ENCODE peak calls at places on chromosomes 12 and 14, in five cellular contexts. One of them, this sample, is unnamed.

GRCh38 chr12:121673013-121673441 is 3.6 kb upstream of the MORN3 start:
- DNase-seq in IMR-90: no peak
- DNase-seq in keratinocyte: no peak
- DNase-seq in mammary epithelial cell: no peak
- DNase-seq in OCI-LY7: no peak
- DNase-seq in this sample: no peak

GRCh38 chr12:65642006-65642695 is 182.1 kb upstream of the HMGA2 start:
- DNase-seq in IMR-90: no peak
- DNase-seq in keratinocyte: no peak
- DNase-seq in mammary epithelial cell: peak; percentile 35
- DNase-seq in OCI-LY7: no peak
- DNase-seq in this sample: no peak

GRCh38 chr14:79580908-79581307 is 630.4 kb downstream of the DIO2 start:
- DNase-seq in IMR-90: no peak
- DNase-seq in keratinocyte: no peak
- DNase-seq in mammary epithelial cell: no peak
- DNase-seq in OCI-LY7: no peak
- DNase-seq in this sample: no peak

GRCh38 chr14:69710378-69710777 is 56.6 kb upstream of the SRSF5 start:
- DNase-seq in IMR-90: no peak
- DNase-seq in keratinocyte: no peak
- DNase-seq in mammary epithelial cell: no peak
- DNase-seq in OCI-LY7: no peak
- DNase-seq in this sample: no peak

GRCh38 chr14:95774265-95775160 is 60.6 kb upstream of the TCL1A start:
- DNase-seq in IMR-90: peak; percentile 44
- DNase-seq in keratinocyte: peak; percentile 9
- DNase-seq in mammary epithelial cell: peak; percentile 23
- DNase-seq in OCI-LY7: peak; percentile 86
- DNase-seq in this sample: peak; percentile 61

GRCh38 chr12:50542448-50542847 is 37.7 kb downstream of the DIP2B start:
- DNase-seq in IMR-90: peak; percentile 53
- DNase-seq in keratinocyte: peak; percentile 91
- DNase-seq in mammary epithelial cell: peak; percentile 99
- DNase-seq in OCI-LY7: no peak
- DNase-seq in this sample: no peak

GRCh38 chr12:127903146-127903545 is 363.8 kb upstream of the TMEM132C start:
- DNase-seq in IMR-90: no peak
- DNase-seq in keratinocyte: no peak
- DNase-seq in mammary epithelial cell: no peak
- DNase-seq in OCI-LY7: no peak
- DNase-seq in this sample: no peak

GRCh38 chr12:120563495-120563894 is 17.7 kb downstream of the POP5 start:
- DNase-seq in IMR-90: no peak
- DNase-seq in keratinocyte: no peak
- DNase-seq in mammary epithelial cell: no peak
- DNase-seq in OCI-LY7: no peak
- DNase-seq in this sample: no peak

GRCh38 chr12:108430245-108430644 is 84.8 kb upstream of the FICD start:
- DNase-seq in IMR-90: peak; percentile 8
- DNase-seq in keratinocyte: no peak
- DNase-seq in mammary epithelial cell: no peak
- DNase-seq in OCI-LY7: no peak
- DNase-seq in this sample: no peak

GRCh38 chr12:40105265-40105514 is 691 bp downstream of the SLC2A13 start:
- DNase-seq in IMR-90: no peak
- DNase-seq in keratinocyte: no peak
- DNase-seq in mammary epithelial cell: no peak
- DNase-seq in OCI-LY7: no peak
- DNase-seq in this sample: no peak

GRCh38 chr12:54378791-54379400 is 5.6 kb downstream of the ZNF385A start:
- DNase-seq in IMR-90: no peak
- DNase-seq in keratinocyte: no peak
- DNase-seq in mammary epithelial cell: no peak
- DNase-seq in OCI-LY7: peak; percentile 33
- DNase-seq in this sample: peak; percentile 43

GRCh38 chr12:130838284-130838950 is 633 bp downstream of the STX2 start:
- DNase-seq in IMR-90: no peak
- DNase-seq in keratinocyte: no peak
- DNase-seq in mammary epithelial cell: peak; percentile 39
- DNase-seq in OCI-LY7: peak; percentile 29
- DNase-seq in this sample: peak; percentile 43

GRCh38 chr12:109573029-109573913 is at the start of the genes MMAB and MVK:
- DNase-seq in IMR-90: peak; percentile 99
- DNase-seq in keratinocyte: peak; percentile 98
- DNase-seq in mammary epithelial cell: peak; percentile 100
- DNase-seq in OCI-LY7: peak; percentile 99
- DNase-seq in this sample: peak; percentile 99

GRCh38 chr14:98926151-98926550 is 345.8 kb downstream of the BCL11B start:
- DNase-seq in IMR-90: no peak
- DNase-seq in keratinocyte: no peak
- DNase-seq in mammary epithelial cell: no peak
- DNase-seq in OCI-LY7: peak; percentile 27
- DNase-seq in this sample: peak; percentile 26

GRCh38 chr14:71714225-71714624 is 218.0 kb upstream of the RGS6 start:
- DNase-seq in IMR-90: peak; percentile 90
- DNase-seq in keratinocyte: no peak
- DNase-seq in mammary epithelial cell: peak; percentile 45
- DNase-seq in OCI-LY7: no peak
- DNase-seq in this sample: no peak

GRCh38 chr14:22448905-22449611 is 140.0 kb downstream of the DAD1 start:
- DNase-seq in IMR-90: peak; percentile 26
- DNase-seq in keratinocyte: no peak
- DNase-seq in mammary epithelial cell: peak; percentile 21
- DNase-seq in OCI-LY7: peak; percentile 73
- DNase-seq in this sample: no peak

GRCh38 chr14:51554339-51554920 is 97.3 kb upstream of the FRMD6 start:
- DNase-seq in IMR-90: peak; percentile 96
- DNase-seq in keratinocyte: no peak
- DNase-seq in mammary epithelial cell: peak; percentile 35
- DNase-seq in OCI-LY7: no peak
- DNase-seq in this sample: no peak

GRCh38 chr12:12845794-12846243 is 32.7 kb downstream of the DDX47 start:
- DNase-seq in IMR-90: no peak
- DNase-seq in keratinocyte: no peak
- DNase-seq in mammary epithelial cell: no peak
- DNase-seq in OCI-LY7: no peak
- DNase-seq in this sample: no peak

GRCh38 chr12:28247806-28248205 is 57.5 kb downstream of the CCDC91 start:
- DNase-seq in IMR-90: no peak
- DNase-seq in keratinocyte: no peak
- DNase-seq in mammary epithelial cell: no peak
- DNase-seq in OCI-LY7: no peak
- DNase-seq in this sample: no peak

GRCh38 chr14:39015360-39015961 is 87.6 kb downstream of the SEC23A start:
- DNase-seq in IMR-90: peak; percentile 59
- DNase-seq in keratinocyte: no peak
- DNase-seq in mammary epithelial cell: peak; percentile 11
- DNase-seq in OCI-LY7: peak; percentile 54
- DNase-seq in this sample: peak; percentile 26

GRCh38 chr14:104101086-104101621 is 15.7 kb downstream of the ASPG start:
- DNase-seq in IMR-90: no peak
- DNase-seq in keratinocyte: no peak
- DNase-seq in mammary epithelial cell: no peak
- DNase-seq in OCI-LY7: no peak
- DNase-seq in this sample: no peak

GRCh38 chr12:116937640-116938039 is 26.9 kb downstream of the FBXW8 start:
- DNase-seq in IMR-90: no peak
- DNase-seq in keratinocyte: no peak
- DNase-seq in mammary epithelial cell: no peak
- DNase-seq in OCI-LY7: no peak
- DNase-seq in this sample: no peak

GRCh38 chr12:85448548-85449139 is 168.6 kb downstream of the ALX1 start:
- DNase-seq in IMR-90: peak; percentile 9
- DNase-seq in keratinocyte: no peak
- DNase-seq in mammary epithelial cell: no peak
- DNase-seq in OCI-LY7: peak; percentile 33
- DNase-seq in this sample: no peak

GRCh38 chr12:105705765-105706164 is 375.3 kb downstream of the C12orf75 start:
- DNase-seq in IMR-90: peak; percentile 67
- DNase-seq in keratinocyte: no peak
- DNase-seq in mammary epithelial cell: peak; percentile 30
- DNase-seq in OCI-LY7: peak; percentile 29
- DNase-seq in this sample: peak; percentile 14

GRCh38 chr14:100898935-100899840 is 4.3 kb downstream of the RTL1 start:
- DNase-seq in IMR-90: no peak
- DNase-seq in keratinocyte: no peak
- DNase-seq in mammary epithelial cell: no peak
- DNase-seq in OCI-LY7: no peak
- DNase-seq in this sample: no peak

GRCh38 chr12:58764100-58764953 is 156.0 kb downstream of the LRIG3 start:
- DNase-seq in IMR-90: peak; percentile 46
- DNase-seq in keratinocyte: no peak
- DNase-seq in mammary epithelial cell: no peak
- DNase-seq in OCI-LY7: no peak
- DNase-seq in this sample: no peak

GRCh38 chr12:71431991-71432390 is 7.6 kb upstream of the LGR5 start:
- DNase-seq in IMR-90: no peak
- DNase-seq in keratinocyte: no peak
- DNase-seq in mammary epithelial cell: no peak
- DNase-seq in OCI-LY7: no peak
- DNase-seq in this sample: no peak

GRCh38 chr12:50620050-50620974 is 115.5 kb downstream of the DIP2B start:
- DNase-seq in IMR-90: peak; percentile 95
- DNase-seq in keratinocyte: peak; percentile 75
- DNase-seq in mammary epithelial cell: peak; percentile 88
- DNase-seq in OCI-LY7: no peak
- DNase-seq in this sample: peak; percentile 73

GRCh38 chr12:9660046-9660445 is 9.5 kb upstream of the CLEC2D start:
- DNase-seq in IMR-90: no peak
- DNase-seq in keratinocyte: no peak
- DNase-seq in mammary epithelial cell: no peak
- DNase-seq in OCI-LY7: no peak
- DNase-seq in this sample: no peak

GRCh38 chr12:93191956-93192355 is 185.8 kb upstream of the NUDT4 start:
- DNase-seq in IMR-90: no peak
- DNase-seq in keratinocyte: no peak
- DNase-seq in mammary epithelial cell: no peak
- DNase-seq in OCI-LY7: no peak
- DNase-seq in this sample: no peak
- H2AFZ ChIP-seq in IMR-90: no peak overlapping the region
- H2AFZ ChIP-seq in keratinocyte: no peak overlapping the region
- H2AFZ ChIP-seq in mammary epithelial cell: no peak overlapping the region
- H2AFZ ChIP-seq in OCI-LY7: no peak overlapping the region
- H2AFZ ChIP-seq in this sample: no peak overlapping the region

GRCh38 chr12:115213118-115213517 is 529.1 kb upstream of the TBX3 start:
- DNase-seq in IMR-90: no peak
- DNase-seq in keratinocyte: no peak
- DNase-seq in mammary epithelial cell: no peak
- DNase-seq in OCI-LY7: no peak
- DNase-seq in this sample: no peak
- H2AFZ ChIP-seq in IMR-90: no peak overlapping the region
- H2AFZ ChIP-seq in keratinocyte: no peak overlapping the region
- H2AFZ ChIP-seq in mammary epithelial cell: no peak overlapping the region
- H2AFZ ChIP-seq in OCI-LY7: no peak overlapping the region
- H2AFZ ChIP-seq in this sample: no peak overlapping the region

GRCh38 chr14:34058510-34058909 is 107.6 kb upstream of the EGLN3 start:
- DNase-seq in IMR-90: no peak
- DNase-seq in keratinocyte: no peak
- DNase-seq in mammary epithelial cell: no peak
- DNase-seq in OCI-LY7: no peak
- DNase-seq in this sample: no peak

GRCh38 chr14:34062353-34062973 is 111.6 kb upstream of the EGLN3 start:
- DNase-seq in IMR-90: no peak
- DNase-seq in keratinocyte: no peak
- DNase-seq in mammary epithelial cell: no peak
- DNase-seq in OCI-LY7: no peak
- DNase-seq in this sample: no peak

GRCh38 chr14:34060747-34061050 is 109.8 kb upstream of the EGLN3 start:
- DNase-seq in IMR-90: no peak
- DNase-seq in keratinocyte: no peak
- DNase-seq in mammary epithelial cell: no peak
- DNase-seq in OCI-LY7: no peak
- DNase-seq in this sample: no peak

GRCh38 chr14:34059037-34059924 is 108.4 kb upstream of the EGLN3 start:
- DNase-seq in IMR-90: no peak
- DNase-seq in keratinocyte: no peak
- DNase-seq in mammary epithelial cell: no peak
- DNase-seq in OCI-LY7: no peak
- DNase-seq in this sample: no peak

DNA sequence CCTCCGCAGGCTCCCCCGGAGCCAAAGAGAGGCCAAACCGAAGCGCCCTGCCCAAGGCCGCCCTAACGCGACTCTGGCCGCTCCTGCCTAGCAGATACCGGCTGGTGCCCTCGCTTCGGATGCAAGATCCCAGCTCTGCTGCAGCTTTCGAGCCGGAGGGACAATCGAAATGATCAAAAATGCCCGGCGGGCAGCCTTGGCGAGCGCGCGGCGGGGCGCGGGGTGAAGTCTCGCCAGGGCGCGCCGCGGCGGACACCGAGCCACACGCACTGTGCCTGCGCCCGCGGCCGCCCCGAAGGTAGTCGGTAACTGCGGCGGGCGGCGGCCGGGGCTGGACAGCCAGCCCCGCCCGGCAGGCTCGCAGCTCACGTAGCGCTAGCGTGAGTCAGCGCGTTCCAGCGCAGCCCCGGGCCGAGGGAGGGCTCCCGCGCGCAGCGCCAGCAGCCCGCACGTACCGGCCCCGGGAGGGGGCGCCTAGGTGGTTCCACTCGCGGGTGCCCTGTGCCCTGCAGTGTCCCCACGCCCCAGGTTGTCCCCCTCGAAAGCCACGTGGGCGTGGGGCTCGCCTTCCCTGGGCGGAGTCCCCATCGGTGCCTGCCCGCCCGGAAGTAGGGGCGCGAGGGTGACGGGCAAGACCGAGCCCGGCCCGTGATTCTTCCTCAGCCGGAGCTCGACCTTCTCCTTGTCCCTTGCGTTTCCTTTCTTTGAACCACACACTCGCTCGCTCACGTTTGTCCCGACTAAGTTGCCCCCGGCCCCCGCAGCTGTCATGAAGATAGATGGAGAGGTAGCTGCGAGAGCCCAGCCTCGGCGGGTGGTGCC is 109.3 kb upstream of the EGLN3 start:
- DNase-seq in IMR-90: peak; percentile 50
- DNase-seq in keratinocyte: no peak
- DNase-seq in mammary epithelial cell: peak; percentile 71
- DNase-seq in OCI-LY7: no peak
- DNase-seq in this sample: no peak
- H2AFZ ChIP-seq in IMR-90: peak overlapping the region; percentile 92
- H2AFZ ChIP-seq in keratinocyte: peak overlapping the region; percentile 89
- H2AFZ ChIP-seq in mammary epithelial cell: peak overlapping the region; percentile 97
- H2AFZ ChIP-seq in OCI-LY7: no peak overlapping the region
- H2AFZ ChIP-seq in this sample: no peak overlapping the region

GRCh38 chr12:104411826-104412626 is 44.7 kb upstream of the CHST11 start:
- DNase-seq in IMR-90: peak; percentile 40
- DNase-seq in keratinocyte: no peak
- DNase-seq in mammary epithelial cell: no peak
- DNase-seq in OCI-LY7: no peak
- DNase-seq in this sample: no peak
- H2AFZ ChIP-seq in IMR-90: no peak overlapping the region
- H2AFZ ChIP-seq in keratinocyte: no peak overlapping the region
- H2AFZ ChIP-seq in mammary epithelial cell: no peak overlapping the region
- H2AFZ ChIP-seq in OCI-LY7: no peak overlapping the region
- H2AFZ ChIP-seq in this sample: no peak overlapping the region

This sample was measured in DND-41.